ENCODE peak calls at places on chromosomes 12 and 14, in nine cellular contexts. K, O, X, T, J, W, N, I and L are unnamed samples. For H3K4me1, the result is how much of the 10 kb centered on the place peaks cover.

GRCh38 chr14:101519090-101519489 is 42.2 kb upstream of the DIO3 start:
- DNase-seq in W (no peak), O (peak), T (no peak), N (no peak), K (no peak), I (no peak), X (no peak), J (no peak), L (no peak)

GRCh38 chr12:79326225-79326624 is 364.5 kb downstream of the PAWR start:
- DNase-seq in W (no peak), J (no peak), N (no peak), T (no peak), O (no peak), I (no peak), K (no peak), X (no peak), L (no peak)

GRCh38 chr12:44728566-44728965 is 147.5 kb downstream of the NELL2 start:
- DNase-seq in I (no peak), J (no peak), O (no peak), W (no peak), X (no peak), N (no peak), K (no peak), T (no peak), L (no peak)

GRCh38 chr12:48794870-48795269 is 6.0 kb upstream of the ADCY6 start:
- DNase-seq in N (peak), J (peak), T (no peak), X (no peak), W (no peak), O (no peak), K (peak), I (no peak), L (no peak)

GRCh38 chr12:6390084-6390799 is 6.3 kb downstream of the LTBR start:
- DNase-seq in T (no peak), J (no peak), K (no peak), W (no peak), O (no peak), X (no peak), N (no peak), I (peak), L (peak)

GRCh38 chr12:69428351-69429048 is 41.7 kb upstream of the FRS2 start:
- DNase-seq in I (no peak), X (no peak), K (peak), J (no peak), N (no peak), O (no peak), T (no peak), W (no peak), L (no peak)

GRCh38 chr14:100042328-100042727 is 22.9 kb upstream of the EVL start:
- DNase-seq in T (no peak), J (no peak), K (no peak), W (no peak), I (no peak), O (no peak), N (no peak), X (no peak), L (no peak)

GRCh38 chr14:72978856-72979255 is 48.0 kb downstream of the ZFYVE1 start:
- DNase-seq in T (no peak), K (no peak), O (no peak), W (no peak), X (no peak), J (no peak), N (no peak), I (no peak), L (no peak)

GRCh38 chr14:103336191-103336590 is 2.2 kb downstream of the EIF5 start:
- DNase-seq in I (no peak), X (no peak), T (no peak), K (no peak), J (no peak), W (no peak), N (no peak), O (no peak), L (no peak)

GRCh38 chr12:62957233-62957953 is 22.4 kb upstream of the PPM1H start:
- DNase-seq in T (no peak), I (no peak), J (no peak), W (no peak), N (no peak), K (no peak), X (peak), O (no peak), L (no peak)

GRCh38 chr14:68649461-68650189 is 143.2 kb downstream of the ZFP36L1 start:
- DNase-seq in N (peak), I (peak), O (no peak), K (no peak), T (no peak), W (no peak), J (peak), X (no peak), L (no peak)

GRCh38 chr12:32559434-32559833 is 119.7 kb upstream of the DNM1L start:
- DNase-seq in K (no peak), W (no peak), O (no peak), N (no peak), X (no peak), I (no peak), T (peak), J (peak), L (no peak)

GRCh38 chr14:76541594-76542219 is 165.8 kb downstream of the ESRRB start:
- DNase-seq in I (no peak), W (no peak), K (no peak), J (no peak), O (peak), X (no peak), N (no peak), T (no peak), L (no peak)

GRCh38 chr14:89915114-89915878 is 39.2 kb downstream of the EFCAB11 start:
- DNase-seq in X (peak), O (peak), T (peak), N (peak), K (peak), I (peak), J (peak), W (peak), L (no peak)

GRCh38 chr12:3655331-3655900 is 97.5 kb downstream of the CRACR2A start:
- DNase-seq in T (no peak), I (no peak), O (peak), W (peak), J (peak), N (peak), X (peak), K (no peak), L (no peak)

GRCh38 chr12:14239935-14240872 is 125.3 kb upstream of the ATF7IP start:
- DNase-seq in T (no peak), W (peak), X (no peak), I (peak), N (peak), J (no peak), K (peak), O (no peak), L (no peak)

GRCh38 chr12:106106892-106107291 is 31.9 kb downstream of the NUAK1 start:
- DNase-seq in W (no peak), T (no peak), I (peak), X (peak), N (no peak), O (no peak), J (peak), K (peak), L (no peak)

GRCh38 chr14:24632761-24633160 is 1.2 kb downstream of the GZMB start:
- DNase-seq in K (no peak), I (no peak), T (no peak), J (no peak), X (no peak), O (no peak), W (no peak), N (no peak), L (peak)

GRCh38 chr12:126353604-126354003 is 1288.4 kb downstream of the AACS start:
- DNase-seq in W (no peak), I (no peak), J (no peak), T (no peak), N (no peak), K (no peak), O (no peak), X (no peak), L (no peak)

GRCh38 chr12:113479578-113480335 is 8.1 kb upstream of the LHX5 start:
- DNase-seq in X (no peak), I (peak), K (peak), O (peak), J (peak), N (peak), T (no peak), W (no peak), L (no peak)

GRCh38 chr14:71472961-71473340 is 459.3 kb upstream of the RGS6 start:
- DNase-seq in W (no peak), I (no peak), O (no peak), J (no peak), N (no peak), T (no peak), X (no peak), K (no peak), L (no peak)

GRCh38 chr12:98352218-98352811 is 163.1 kb upstream of the TMPO start:
- DNase-seq in T (no peak), W (no peak), I (no peak), O (no peak), X (peak), J (peak), N (no peak), K (peak), L (no peak)

GRCh38 chr14:24700511-24700910 is 66.5 kb upstream of the GZMB start:
- DNase-seq in J (no peak), K (no peak), W (no peak), X (no peak), O (no peak), T (no peak), N (no peak), I (no peak), L (no peak)

GRCh38 chr12:132213359-132214160 is 69.3 kb downstream of the NOC4L start:
- DNase-seq in T (no peak), J (no peak), X (no peak), I (no peak), O (no peak), N (no peak), K (no peak), W (no peak), L (no peak)

GRCh38 chr14:103819503-103820307 is 27.7 kb downstream of the PPP1R13B start:
- DNase-seq in X (no peak), O (peak), N (peak), K (peak), I (no peak), W (no peak), J (peak), T (no peak), L (no peak)

GRCh38 chr14:76432967-76433752 is 57.2 kb downstream of the ESRRB start:
- DNase-seq in W (no peak), O (peak), T (no peak), K (no peak), J (no peak), I (no peak), X (no peak), N (no peak), L (no peak)

GRCh38 chr14:69693823-69694729 is 72.9 kb upstream of the SRSF5 start:
- DNase-seq in J (peak), W (peak), N (no peak), I (peak), X (peak), T (no peak), O (peak), K (peak), L (no peak)

GRCh38 chr12:107474639-107475539 is 210.7 kb upstream of the PWP1 start:
- DNase-seq in W (peak), T (no peak), O (no peak), N (no peak), K (no peak), I (no peak), J (peak), X (no peak), L (no peak)

GRCh38 chr12:89836026-89836425 is 127.4 kb upstream of the ATP2B1 start:
- DNase-seq in N (no peak), T (no peak), X (no peak), O (no peak), K (no peak), W (no peak), J (no peak), I (no peak), L (no peak)

GRCh38 chr14:69997849-69998248 is 118.6 kb downstream of the SMOC1 start:
- DNase-seq in K (peak), T (no peak), J (peak), O (peak), I (no peak), X (peak), W (no peak), N (no peak), L (no peak)

GRCh38 chr14:94600148-94600545 is 12.0 kb upstream of the SERPINA3 start:
- DNase-seq in I (no peak), W (no peak), K (no peak), N (no peak), T (no peak), X (no peak), O (no peak), J (no peak), L (no peak)
- H3K4me1 ChIP-seq in I (under half), W (under half), K (under half), N (under half), T (under half), X (half or more), O (under half), J (under half), L (under half)

GRCh38 chr12:73383584-73384229 is 1111.5 kb downstream of the TRHDE start:
- DNase-seq in I (no peak), K (peak), N (no peak), X (no peak), O (no peak), T (no peak), J (no peak), W (no peak), L (no peak)
- H3K27ac ChIP-seq in I (no peak), K (peak), N (no peak), X (no peak), O (no peak), T (no peak), J (no peak), W (no peak), L (no peak)

DNA sequence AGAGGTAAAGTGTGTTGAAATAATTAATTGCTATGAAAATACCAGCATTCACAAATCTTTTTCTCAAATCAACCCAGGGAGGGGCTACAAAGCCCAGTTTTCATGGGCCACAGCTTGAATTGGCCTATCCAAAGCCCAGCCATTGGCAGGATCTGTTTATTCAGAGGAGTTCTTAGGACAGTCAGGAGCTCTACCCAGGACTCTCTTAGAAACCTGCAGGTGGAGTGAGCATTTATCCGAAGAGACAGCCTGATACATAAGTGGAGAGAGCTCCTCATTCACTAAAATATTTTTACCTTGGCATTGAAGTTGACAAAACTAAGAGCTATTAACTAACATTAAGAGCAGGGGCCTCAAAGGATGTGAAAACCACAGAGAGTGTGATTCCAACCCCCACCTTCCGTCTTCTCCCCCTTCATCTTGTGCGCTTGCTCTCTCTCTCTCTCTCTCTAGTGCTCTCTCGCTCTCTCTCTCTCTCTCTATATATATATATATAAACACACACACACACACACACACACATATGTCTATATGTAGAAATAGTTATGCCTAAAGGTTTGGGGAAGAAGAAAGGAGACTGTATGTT is 315.5 kb downstream of the SNAPC1 start:
- DNase-seq in K (no peak), J (no peak), T (no peak), W (peak), O (no peak), X (no peak), I (no peak), N (no peak), L (no peak)
- H3K4me1 ChIP-seq in K (under half), J (under half), T (under half), W (half or more), O (under half), X (under half), I (under half), N (under half), L (under half)

DNA sequence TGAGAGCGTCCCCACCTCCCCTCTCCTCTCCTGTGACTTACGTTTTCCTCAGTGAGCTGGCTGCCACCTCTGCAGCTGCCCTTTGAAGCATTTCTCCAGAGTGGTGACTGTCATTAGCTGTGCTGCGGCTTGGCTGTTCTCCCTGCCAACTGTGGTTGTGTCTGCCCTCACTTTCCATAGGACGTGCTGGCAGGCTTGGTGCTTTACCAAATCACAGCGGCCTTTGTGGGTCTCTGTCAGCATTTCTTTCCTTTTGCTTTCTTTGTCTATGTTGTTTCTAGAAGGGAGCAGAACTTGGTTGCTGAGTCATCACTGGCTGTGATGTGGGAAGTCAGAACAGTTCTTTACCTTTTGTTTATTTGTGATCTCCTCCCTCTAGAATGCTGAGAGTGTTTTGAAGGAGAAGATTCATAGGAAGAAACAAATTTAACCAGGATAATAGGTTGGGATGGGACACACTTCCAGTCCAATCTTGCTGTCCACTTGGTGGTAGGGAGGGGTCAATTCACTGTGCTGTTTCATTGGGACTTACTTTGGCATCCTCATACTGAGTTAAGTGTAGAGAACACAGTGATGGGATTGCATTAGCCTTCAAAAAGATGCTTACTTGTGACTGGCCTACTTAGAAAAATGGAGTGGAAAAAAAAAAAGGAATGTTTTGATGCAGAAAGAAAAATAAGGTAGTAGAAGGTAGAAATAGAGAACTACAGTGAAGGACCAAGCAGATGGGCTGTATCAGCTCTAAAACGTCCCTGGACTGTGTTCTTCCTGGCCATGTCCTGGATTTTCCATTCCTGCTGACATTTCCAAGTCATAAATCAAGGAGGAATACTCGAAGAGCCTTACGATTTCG is 88.3 kb downstream of the TMX1 start:
- DNase-seq in X (peak), T (no peak), K (no peak), W (no peak), J (peak), I (no peak), O (peak), N (no peak), L (no peak)
- H3K27ac ChIP-seq in X (no peak), T (peak), K (peak), W (no peak), J (peak), I (peak), O (peak), N (no peak), L (peak)

DNA sequence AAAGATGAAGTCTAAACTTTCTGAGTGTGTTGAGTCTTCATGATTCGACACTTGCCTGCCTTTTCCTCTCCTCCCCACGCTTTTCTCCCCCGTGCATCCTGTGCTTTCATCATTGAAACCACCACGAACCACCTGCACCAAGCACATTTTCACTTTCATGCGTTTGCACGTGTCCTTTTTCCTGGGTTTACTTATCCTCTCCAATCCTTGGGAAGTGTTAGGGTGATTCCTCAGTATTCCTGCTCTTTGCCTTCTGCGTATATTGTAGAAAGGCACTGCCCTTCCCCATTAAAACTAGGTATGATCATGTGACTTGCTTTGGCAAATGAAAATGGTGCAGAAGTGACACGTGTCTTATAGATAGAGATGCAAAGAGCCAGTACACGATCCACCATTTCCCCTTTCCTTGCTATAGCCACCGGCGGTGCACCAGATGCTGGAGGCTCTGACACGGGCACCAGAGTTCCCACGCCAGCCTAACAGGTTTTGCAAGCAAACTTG is 106.6 kb downstream of the BRMS1L start:
- DNase-seq in K (no peak), N (no peak), W (peak), T (no peak), X (no peak), I (no peak), J (no peak), O (no peak), L (no peak)
- H3K4me1 ChIP-seq in K (under half), N (under half), W (under half), T (under half), X (under half), I (under half), J (under half), O (under half), L (under half)

GRCh38 chr14:63726499-63726898 is 1.4 kb downstream of the SGPP1 start:
- DNase-seq in N (no peak), X (no peak), J (peak), I (no peak), W (no peak), K (no peak), O (no peak), T (no peak), L (no peak)
- H3K27ac ChIP-seq in N (no peak), X (peak), J (no peak), I (peak), W (peak), K (peak), O (peak), T (peak), L (no peak)

GRCh38 chr12:83472350-83472749 is 785.6 kb downstream of the TMTC2 start:
- DNase-seq in N (no peak), I (no peak), K (no peak), T (no peak), W (no peak), O (no peak), X (no peak), J (no peak), L (no peak)

GRCh38 chr12:83471341-83471740 is 784.6 kb downstream of the TMTC2 start:
- DNase-seq in O (no peak), W (no peak), N (no peak), X (no peak), I (no peak), T (no peak), J (no peak), K (no peak), L (no peak)

GRCh38 chr12:83468988-83469908 is 782.5 kb downstream of the TMTC2 start:
- DNase-seq in T (no peak), X (no peak), K (no peak), O (no peak), I (no peak), N (no peak), J (peak), W (no peak), L (no peak)

GRCh38 chr12:83472772-83473171 is 786.1 kb downstream of the TMTC2 start:
- DNase-seq in N (no peak), T (no peak), O (no peak), W (no peak), J (no peak), I (no peak), X (no peak), K (no peak), L (no peak)

DNA sequence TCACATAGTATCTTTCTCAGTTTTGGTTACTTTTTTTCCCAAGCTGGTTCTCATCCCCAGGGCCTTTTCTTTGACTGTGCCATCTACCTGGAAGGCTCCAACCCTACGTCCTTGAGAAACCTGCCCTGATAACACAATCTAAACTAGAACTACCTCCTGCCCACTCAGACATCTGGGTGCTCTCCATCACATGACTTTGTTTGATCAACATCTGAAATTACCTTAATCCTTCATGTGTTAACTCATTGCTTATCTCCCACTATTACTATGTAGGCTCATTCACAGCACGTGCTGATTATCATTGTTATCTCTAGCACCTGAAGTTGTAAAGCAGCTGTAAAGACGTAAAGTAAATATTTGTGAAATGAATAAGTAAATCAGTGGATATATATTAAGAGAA is 784.0 kb downstream of the TMTC2 start:
- DNase-seq in O (no peak), I (no peak), K (peak), J (no peak), W (no peak), N (no peak), T (no peak), X (no peak), L (no peak)
- H3K4me1 ChIP-seq in O (under half), I (under half), K (under half), J (under half), W (under half), N (under half), T (under half), X (under half), L (under half)

GRCh38 chr12:33586576-33586975 is 147.0 kb upstream of the SYT10 start:
- DNase-seq in K (no peak), O (no peak), T (no peak), W (no peak), I (no peak), N (no peak), X (no peak), J (no peak), L (no peak)
- H3K27ac ChIP-seq in K (no peak), O (no peak), T (no peak), W (no peak), I (no peak), N (no peak), X (no peak), J (no peak), L (no peak)